ENCODE peak calls at places on chromosome 14, in eight cellular contexts. Z is MM.1S, U is GM23248, H is HCT116, L is OCI-LY7, P is GM23338, X is neural progenitor cell, D is SK-N-SH. Q is an unnamed sample.

GRCh38 chr14:100234511-100234910 is 4.4 kb upstream of the YY1 start:
- DNase-seq in Z (peak), U (no peak), H (no peak), L (no peak), P (no peak), X (no peak), D (no peak), Q (no peak)

GRCh38 chr14:90600619-90601018 is 203.8 kb downstream of the CALM1 start:
- DNase-seq in Z (no peak), U (no peak), H (no peak), L (no peak), P (no peak), X (no peak), D (no peak), Q (no peak)

GRCh38 chr14:50542941-50543418 is 10.6 kb upstream of the MAP4K5 start:
- DNase-seq in Z (peak), U (peak), H (peak), L (peak), P (peak), X (peak), D (peak), Q (peak)

GRCh38 chr14:81401420-81402122 is 1.4 kb upstream of the STON2 start:
- DNase-seq in Z (peak), U (peak), H (peak), L (no peak), P (no peak), X (no peak), D (no peak), Q (no peak)

GRCh38 chr14:61145903-61146411 is 135.2 kb downstream of the TMEM30B start:
- DNase-seq in Z (no peak), U (peak), H (no peak), L (no peak), P (no peak), X (peak), D (peak), Q (peak)

GRCh38 chr14:26414933-26415332 is 182.9 kb downstream of the NOVA1 start:
- DNase-seq in Z (no peak), U (no peak), H (no peak), L (no peak), P (no peak), X (no peak), D (no peak), Q (peak)

GRCh38 chr14:24847568-24847967 is 202.4 kb downstream of the STXBP6 start:
- DNase-seq in Z (no peak), U (peak), H (no peak), L (no peak), P (no peak), X (no peak), D (no peak), Q (no peak)

GRCh38 chr14:54627718-54628345 is 60.9 kb downstream of the SAMD4A start:
- DNase-seq in Z (peak), U (peak), H (no peak), L (no peak), P (peak), X (peak), D (peak), Q (peak)

GRCh38 chr14:90275820-90276219 is 19.5 kb downstream of the PSMC1 start:
- DNase-seq in Z (no peak), U (no peak), H (no peak), L (no peak), P (no peak), X (no peak), D (no peak), Q (no peak)

GRCh38 chr14:92863281-92863680 is 59.7 kb upstream of the CHGA start:
- DNase-seq in Z (peak), U (no peak), H (no peak), L (peak), P (no peak), X (no peak), D (no peak), Q (no peak)

GRCh38 chr14:83714141-83714540 is 1815.8 kb upstream of the FLRT2 start:
- DNase-seq in Z (no peak), U (no peak), H (no peak), L (no peak), P (no peak), X (no peak), D (no peak), Q (no peak)

GRCh38 chr14:52068741-52069616 is at the start of gene NID2:
- DNase-seq in Z (no peak), U (peak), H (no peak), L (no peak), P (peak), X (peak), D (peak), Q (peak)

GRCh38 chr14:104680806-104681688 is 8.4 kb upstream of the INF2 start:
- DNase-seq in Z (no peak), U (peak), H (no peak), L (peak), P (no peak), X (peak), D (no peak), Q (peak)

GRCh38 chr14:76686646-76687045 is 74.6 kb upstream of the VASH1 start:
- DNase-seq in Z (no peak), U (no peak), H (no peak), L (no peak), P (no peak), X (no peak), D (no peak), Q (no peak)

GRCh38 chr14:36791402-36791801 is 129.7 kb downstream of the PAX9 start:
- DNase-seq in Z (no peak), U (no peak), H (no peak), L (no peak), P (no peak), X (no peak), D (no peak), Q (no peak)

GRCh38 chr14:92352158-92352985 is 29.4 kb downstream of the SLC24A4 start:
- DNase-seq in Z (no peak), U (peak), H (peak), L (peak), P (peak), X (peak), D (no peak), Q (no peak)

GRCh38 chr14:22194669-22195068 is 394.4 kb downstream of the DAD1 start:
- DNase-seq in Z (no peak), U (no peak), H (no peak), L (no peak), P (no peak), X (no peak), D (no peak), Q (no peak)

GRCh38 chr14:92792885-92793284 is 1.2 kb upstream of the GOLGA5 start:
- DNase-seq in Z (no peak), U (peak), H (no peak), L (no peak), P (peak), X (peak), D (no peak), Q (no peak)

GRCh38 chr14:44035707-44036106 is 471.4 kb downstream of the FSCB start:
- DNase-seq in Z (no peak), U (no peak), H (no peak), L (no peak), P (no peak), X (no peak), D (no peak), Q (no peak)

GRCh38 chr14:79658224-79658623 is 553.1 kb downstream of the DIO2 start:
- DNase-seq in Z (no peak), U (no peak), H (no peak), L (no peak), P (no peak), X (no peak), D (no peak), Q (no peak)

GRCh38 chr14:90491868-90492560 is 95.2 kb downstream of the CALM1 start:
- DNase-seq in Z (no peak), U (peak), H (no peak), L (no peak), P (no peak), X (no peak), D (peak), Q (no peak)

GRCh38 chr14:65333926-65334687 is 78.4 kb upstream of the FUT8 start:
- DNase-seq in Z (peak), U (peak), H (no peak), L (peak), P (peak), X (no peak), D (no peak), Q (peak)

GRCh38 chr14:30906752-30907658 is 32.6 kb downstream of the COCH start:
- DNase-seq in Z (no peak), U (peak), H (peak), L (peak), P (no peak), X (no peak), D (peak), Q (peak)

DNA sequence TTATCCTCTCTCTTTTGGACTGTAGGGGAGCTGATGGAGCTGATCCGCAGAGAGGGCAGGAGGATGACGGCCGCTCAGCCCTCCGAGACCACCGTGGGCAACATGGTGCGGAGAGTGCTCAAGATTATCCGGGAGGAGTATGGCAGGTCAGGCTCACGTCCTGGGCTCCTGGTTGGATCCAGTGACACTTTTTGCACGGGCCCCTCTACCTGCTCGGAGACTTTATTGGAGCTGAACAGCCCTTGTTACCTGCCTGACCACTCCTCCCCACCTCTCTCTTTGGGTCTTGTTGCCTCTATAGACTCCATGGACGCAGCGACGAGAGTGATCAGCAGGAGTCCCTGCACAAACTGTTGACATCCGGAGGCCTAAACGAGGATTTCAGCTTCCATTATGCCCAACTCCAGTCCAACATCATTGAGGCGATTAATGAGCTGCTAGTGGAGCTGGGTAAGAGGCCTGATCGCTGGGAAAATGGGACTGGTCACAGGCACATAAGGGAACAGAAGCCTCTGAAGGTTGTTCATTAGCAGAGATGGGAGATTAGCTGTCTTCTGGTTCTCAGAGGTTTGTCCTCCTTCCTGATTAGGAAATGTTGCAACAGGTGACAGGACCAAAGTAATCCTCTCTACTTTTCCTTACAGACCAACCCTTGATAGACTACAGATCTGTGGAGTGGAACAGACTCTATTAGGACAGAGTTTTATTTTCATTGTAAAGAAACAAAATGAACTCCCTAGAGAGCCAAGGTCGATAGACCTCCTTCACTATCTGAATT is 718 bp downstream of the EIF2B2 start:
- DNase-seq in Z (no peak), U (peak), H (no peak), L (peak), P (no peak), X (peak), D (no peak), Q (peak)
- H2AFZ ChIP-seq in Z (peak), U (peak), H (no peak), L (peak), P (peak), X (peak), D (peak), Q (peak)

GRCh38 chr14:40232302-40232701 is 800.1 kb upstream of the FBXO33 start:
- DNase-seq in Z (no peak), U (no peak), H (no peak), L (no peak), P (no peak), X (no peak), D (no peak), Q (no peak)

GRCh38 chr14:40229676-40230075 is 797.4 kb upstream of the FBXO33 start:
- DNase-seq in Z (no peak), U (no peak), H (no peak), L (no peak), P (no peak), X (no peak), D (no peak), Q (no peak)
- TF ChIP-seq EZH2phosphoT487 in Z (no peak), U (no peak), H (no peak), L (no peak), P (no peak), X (no peak), D (no peak), Q (no peak)

GRCh38 chr14:102539544-102540309 is 30.2 kb upstream of the ANKRD9 start:
- DNase-seq in Z (no peak), U (no peak), H (no peak), L (no peak), P (no peak), X (no peak), D (peak), Q (peak)

GRCh38 chr14:102537981-102538597 is 28.5 kb upstream of the ANKRD9 start:
- DNase-seq in Z (no peak), U (no peak), H (no peak), L (no peak), P (no peak), X (no peak), D (peak), Q (peak)

GRCh38 chr14:102540310-102541028 is 30.9 kb upstream of the ANKRD9 start:
- DNase-seq in Z (no peak), U (no peak), H (no peak), L (no peak), P (no peak), X (peak), D (peak), Q (peak)

GRCh38 chr14:102541771-102542170 is 32.2 kb upstream of the ANKRD9 start:
- DNase-seq in Z (no peak), U (no peak), H (no peak), L (no peak), P (no peak), X (peak), D (peak), Q (peak)

DNA sequence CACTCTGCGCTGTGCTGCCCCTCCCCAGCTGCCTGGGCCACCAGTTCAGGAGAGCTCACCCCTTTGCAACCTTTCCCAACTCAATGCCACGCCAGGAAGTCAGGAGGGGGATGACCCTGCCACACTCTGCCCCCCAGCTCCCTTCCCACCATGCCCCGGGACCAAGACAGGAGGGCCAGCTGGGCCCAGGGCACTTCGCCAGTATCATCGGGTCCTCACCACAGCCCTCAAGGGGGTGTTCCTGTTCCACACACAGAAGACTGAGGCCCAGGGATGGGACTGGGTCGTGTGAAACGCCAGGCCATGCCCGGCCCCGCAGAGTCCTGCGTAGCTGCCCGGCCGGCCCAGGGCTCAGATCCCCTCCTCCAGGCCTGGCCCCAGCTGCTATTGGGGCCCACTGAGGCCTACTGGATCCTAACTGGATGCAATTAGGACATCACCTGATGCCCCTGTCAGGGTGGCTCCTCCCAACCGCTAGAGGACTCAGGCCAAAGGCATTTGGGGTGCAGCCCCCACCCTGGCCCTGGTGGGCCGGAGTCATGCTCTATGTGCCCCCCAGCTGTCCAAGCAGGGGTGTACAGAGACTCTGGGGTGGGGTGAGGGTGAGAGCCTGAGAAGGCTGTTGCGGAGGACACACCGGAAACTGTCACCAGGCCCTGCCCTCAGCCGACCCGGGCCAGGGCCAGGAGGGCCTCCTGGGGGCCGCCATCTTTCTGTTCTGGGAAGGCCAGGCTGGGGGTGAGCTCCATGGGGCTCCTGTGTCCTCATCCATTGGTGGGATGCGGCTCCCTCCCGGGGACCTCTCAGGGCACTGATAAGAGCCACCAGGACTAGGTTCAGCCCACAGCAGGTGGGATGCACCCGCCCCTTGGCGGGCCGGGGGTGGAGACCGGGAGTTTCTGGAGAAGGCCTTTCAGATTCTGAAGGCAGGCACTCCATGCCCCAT is 29.3 kb upstream of the ANKRD9 start:
- DNase-seq in Z (no peak), U (no peak), H (no peak), L (no peak), P (no peak), X (no peak), D (peak), Q (peak)
- H2AFZ ChIP-seq in Z (no peak), U (no peak), H (no peak), L (no peak), P (no peak), X (no peak), D (no peak), Q (no peak)

DNA sequence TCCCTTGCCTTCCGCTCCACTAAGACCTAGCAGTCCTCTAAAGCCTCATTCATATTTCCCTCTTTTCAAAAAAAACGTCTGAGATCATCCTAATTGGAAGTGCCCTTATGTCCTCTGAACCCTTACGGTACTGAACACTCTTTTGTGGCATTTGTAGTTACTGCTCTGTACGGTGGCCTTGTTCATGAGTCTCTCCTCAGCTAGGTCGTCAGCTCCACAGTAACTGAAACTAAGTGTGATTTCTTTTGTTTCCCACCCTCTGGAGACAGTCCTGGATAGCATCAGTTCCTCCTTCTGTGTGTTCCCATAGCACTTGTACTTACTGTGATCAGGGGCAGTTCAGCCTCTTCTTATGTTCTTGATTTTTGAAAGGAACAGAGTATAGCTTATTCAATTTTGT is 49.8 kb downstream of the DAAM1 start:
- DNase-seq in Z (no peak), U (no peak), H (no peak), L (no peak), P (no peak), X (no peak), D (peak), Q (no peak)
- TF ChIP-seq EZH2phosphoT487 in Z (no peak), U (no peak), H (no peak), L (no peak), P (no peak), X (no peak), D (no peak), Q (no peak)